ENCODE peak calls at places on chromosomes 11 and 22, in five cellular contexts. U, W, K, R and H are unnamed samples.

GRCh38 chr11:11572386-11572785 is 49.4 kb downstream of the GALNT18 start:
- DNase-seq in U (no peak), W (no peak), K (peak), R (no peak), H (no peak)

GRCh38 chr11:15035283-15035682 is 38.1 kb upstream of the CALCB start:
- DNase-seq in U (no peak), W (peak), K (no peak), R (no peak), H (no peak)

GRCh38 chr11:2277933-2278523 is 7.6 kb upstream of the ASCL2 start:
- DNase-seq in U (no peak), W (no peak), K (no peak), R (no peak), H (no peak)

GRCh38 chr11:30433831-30434230 is 110.9 kb downstream of the ARL14EP start:
- DNase-seq in U (no peak), W (no peak), K (no peak), R (no peak), H (no peak)

GRCh38 chr11:131993291-131993690 is 622.9 kb downstream of the NTM start:
- DNase-seq in U (no peak), W (no peak), K (peak), R (no peak), H (no peak)

GRCh38 chr11:70307176-70307575 is 36.7 kb downstream of the PPFIA1 start:
- DNase-seq in U (no peak), W (no peak), K (peak), R (no peak), H (no peak)

GRCh38 chr11:61793829-61794204 is 1.1 kb downstream of the FEN1 start:
- DNase-seq in U (no peak), W (no peak), K (no peak), R (no peak), H (no peak)

GRCh38 chr11:103537904-103538502 is 428.8 kb downstream of the DYNC2H1 start:
- DNase-seq in U (no peak), W (no peak), K (peak), R (no peak), H (no peak)

GRCh38 chr22:40308999-40309578 is 37.2 kb upstream of the ADSL start:
- DNase-seq in U (no peak), W (no peak), K (no peak), R (no peak), H (no peak)

GRCh38 chr22:32987081-32987631 is 71.0 kb downstream of the SYN3 start:
- DNase-seq in U (no peak), W (peak), K (peak), R (no peak), H (no peak)

GRCh38 chr22:32204856-32205722 is at the start of gene RFPL2:
- DNase-seq in U (no peak), W (peak), K (peak), R (peak), H (peak)

GRCh38 chr11:64500176-64501013 is 90.6 kb upstream of the SLC22A12 start:
- DNase-seq in U (no peak), W (no peak), K (no peak), R (no peak), H (no peak)

GRCh38 chr22:37745548-37746365 is 48.9 kb downstream of the TRIOBP start:
- DNase-seq in U (peak), W (peak), K (peak), R (peak), H (peak)

GRCh38 chr11:102280237-102280833 is 36.9 kb upstream of the BIRC3 start:
- DNase-seq in U (no peak), W (no peak), K (no peak), R (peak), H (no peak)

GRCh38 chr11:37474889-37475288 is 876.9 kb upstream of the RAG2 start:
- DNase-seq in U (no peak), W (no peak), K (no peak), R (no peak), H (no peak)

GRCh38 chr22:24499706-24500105 is 4.6 kb downstream of the UPB1 start:
- DNase-seq in U (no peak), W (no peak), K (no peak), R (no peak), H (no peak)

GRCh38 chr11:64096835-64097234 is 61.1 kb downstream of the FLRT1 start:
- DNase-seq in U (no peak), W (no peak), K (no peak), R (no peak), H (no peak)

GRCh38 chr11:35158371-35159081 is 19.6 kb downstream of the CD44 start:
- DNase-seq in U (no peak), W (no peak), K (peak), R (no peak), H (no peak)

GRCh38 chr11:19800714-19801519 is 88.3 kb downstream of the NAV2 start:
- DNase-seq in U (no peak), W (peak), K (peak), R (no peak), H (no peak)

GRCh38 chr22:43488031-43488892 is 76.4 kb downstream of the MPPED1 start:
- DNase-seq in U (no peak), W (no peak), K (no peak), R (no peak), H (no peak)

GRCh38 chr11:68776442-68777235 is 25.3 kb upstream of the TESMIN start:
- DNase-seq in U (no peak), W (no peak), K (no peak), R (no peak), H (no peak)

GRCh38 chr22:31680764-31681624 is 19.0 kb upstream of the PISD start:
- DNase-seq in U (no peak), W (no peak), K (peak), R (no peak), H (no peak)

GRCh38 chr11:62671604-62672528 is at the start of the genes LBHD1 and UQCC3:
- DNase-seq in U (peak), W (peak), K (peak), R (peak), H (peak)

GRCh38 chr11:117972044-117972443 is 14.2 kb upstream of the IL10RA start:
- DNase-seq in U (no peak), W (no peak), K (no peak), R (no peak), H (no peak)

GRCh38 chr11:46671958-46672315 is 28.5 kb downstream of the ARHGAP1 start:
- DNase-seq in U (no peak), W (no peak), K (no peak), R (no peak), H (no peak)

GRCh38 chr11:46668480-46669085 is 31.8 kb downstream of the ARHGAP1 start:
- DNase-seq in U (no peak), W (no peak), K (no peak), R (no peak), H (no peak)

GRCh38 chr11:46666982-46667590 is 33.3 kb downstream of the ARHGAP1 start:
- DNase-seq in U (no peak), W (no peak), K (no peak), R (no peak), H (no peak)

GRCh38 chr11:46672381-46672839 is 28.0 kb downstream of the ARHGAP1 start:
- DNase-seq in U (no peak), W (no peak), K (no peak), R (no peak), H (no peak)

DNA sequence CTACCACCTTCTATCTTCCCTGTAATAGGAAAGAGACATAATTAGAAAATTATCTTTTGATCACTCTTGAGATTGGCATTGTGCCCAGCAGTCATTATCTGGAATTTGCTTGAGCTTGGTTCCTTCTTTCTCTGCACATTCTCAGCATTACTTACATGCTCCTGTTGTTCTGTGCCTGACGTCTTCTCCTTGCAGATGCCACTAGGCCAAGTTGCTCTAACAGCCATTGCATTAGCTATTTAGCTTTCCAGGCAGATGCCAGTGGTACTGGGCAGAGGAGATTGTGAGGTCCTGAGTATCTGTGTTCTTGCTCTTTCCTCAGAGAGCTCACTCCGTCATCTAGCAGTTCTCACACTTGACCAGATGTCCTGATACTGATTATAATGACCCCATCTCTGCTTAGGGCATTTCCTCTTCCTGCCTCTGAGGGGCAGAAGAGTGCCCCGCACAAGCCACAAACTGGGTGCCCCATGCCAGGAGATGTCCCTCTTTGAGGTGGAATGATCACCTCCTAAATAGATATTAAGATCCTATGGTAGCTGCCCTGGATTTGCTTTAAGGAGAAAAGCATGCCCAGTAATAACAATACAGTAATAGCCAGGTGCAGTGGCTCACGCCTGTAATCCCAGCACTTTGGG is 30.7 kb downstream of the ARHGAP1 start:
- DNase-seq in U (no peak), W (no peak), K (no peak), R (peak), H (no peak)
- TF ChIP-seq CTCF in U (no peak), W (no peak), K (peak), R (peak), H (no peak)

GRCh38 chr22:41448189-41448808 is 1.7 kb upstream of the TOB2 start:
- DNase-seq in U (peak), W (peak), K (peak), R (peak), H (peak)

GRCh38 chr22:41446639-41447434 is at the start of gene TOB2:
- DNase-seq in U (peak), W (peak), K (peak), R (peak), H (peak)

GRCh38 chr22:41446057-41446501 is 522 bp downstream of the TOB2 start:
- DNase-seq in U (no peak), W (peak), K (peak), R (no peak), H (no peak)

GRCh38 chr22:41449321-41449720 is 2.7 kb upstream of the TOB2 start:
- DNase-seq in U (no peak), W (no peak), K (peak), R (no peak), H (no peak)

DNA sequence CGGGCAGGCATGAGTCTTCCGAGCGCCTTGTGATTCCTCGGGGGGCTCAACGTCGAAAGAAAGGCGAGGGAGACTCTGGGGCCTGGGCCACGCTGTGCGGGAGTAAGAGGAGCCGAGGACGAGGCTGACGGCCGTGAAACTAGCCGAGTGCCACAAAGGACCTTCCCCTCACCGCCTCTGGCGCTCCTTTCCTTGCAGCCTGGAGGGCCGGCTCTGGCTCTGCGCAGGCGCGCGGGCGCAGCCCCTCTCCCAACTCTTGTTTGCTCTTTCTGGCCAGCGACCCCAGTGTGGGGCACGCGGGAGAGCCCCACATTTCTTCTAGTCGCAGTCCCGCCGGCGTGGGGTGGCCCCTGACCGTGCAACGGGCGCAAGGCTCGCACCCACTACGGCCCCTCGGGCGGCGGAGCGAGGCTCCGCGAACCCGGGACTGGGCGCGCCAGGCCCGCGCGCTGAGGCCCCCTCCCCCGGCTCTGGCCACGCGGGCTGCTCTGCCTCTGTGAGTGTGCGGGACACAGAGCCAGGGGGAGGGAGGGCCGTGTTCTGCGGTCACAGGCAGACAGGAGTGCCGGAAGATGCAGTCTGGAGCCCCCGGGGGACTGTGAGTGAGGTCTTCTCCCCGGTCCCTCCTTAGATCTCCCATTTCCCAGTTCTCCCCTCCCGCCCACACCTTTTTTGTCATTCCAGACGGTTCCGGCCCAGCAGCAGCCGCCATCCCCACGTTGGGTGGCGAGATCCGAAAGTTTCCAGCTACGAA is 1.0 kb upstream of the TOB2 start:
- DNase-seq in U (peak), W (peak), K (peak), R (peak), H (peak)
- TF ChIP-seq CTCF in U (no peak), W (no peak), K (no peak), R (no peak), H (no peak)

GRCh38 chr11:46006418-46007070 is 84.1 kb downstream of the LARGE2 start:
- DNase-seq in U (no peak), W (no peak), K (peak), R (peak), H (peak)
- TF ChIP-seq CTCF in U (peak), W (peak), K (peak), R (peak), H (peak)

GRCh38 chr11:8597182-8597581 is 3.2 kb upstream of the STK33 start:
- DNase-seq in U (no peak), W (no peak), K (peak), R (no peak), H (no peak)
- TF ChIP-seq CTCF in U (no peak), W (no peak), K (no peak), R (no peak), H (no peak)

GRCh38 chr11:115869131-115869530 is 364.9 kb upstream of the CADM1 start:
- DNase-seq in U (no peak), W (no peak), K (no peak), R (no peak), H (no peak)

GRCh38 chr11:115871161-115871750 is 367.0 kb upstream of the CADM1 start:
- DNase-seq in U (no peak), W (no peak), K (no peak), R (no peak), H (no peak)

GRCh38 chr11:115872418-115872817 is 368.2 kb upstream of the CADM1 start:
- DNase-seq in U (no peak), W (no peak), K (no peak), R (no peak), H (no peak)

GRCh38 chr11:115873813-115874212 is 369.6 kb upstream of the CADM1 start:
- DNase-seq in U (no peak), W (no peak), K (no peak), R (no peak), H (no peak)

DNA sequence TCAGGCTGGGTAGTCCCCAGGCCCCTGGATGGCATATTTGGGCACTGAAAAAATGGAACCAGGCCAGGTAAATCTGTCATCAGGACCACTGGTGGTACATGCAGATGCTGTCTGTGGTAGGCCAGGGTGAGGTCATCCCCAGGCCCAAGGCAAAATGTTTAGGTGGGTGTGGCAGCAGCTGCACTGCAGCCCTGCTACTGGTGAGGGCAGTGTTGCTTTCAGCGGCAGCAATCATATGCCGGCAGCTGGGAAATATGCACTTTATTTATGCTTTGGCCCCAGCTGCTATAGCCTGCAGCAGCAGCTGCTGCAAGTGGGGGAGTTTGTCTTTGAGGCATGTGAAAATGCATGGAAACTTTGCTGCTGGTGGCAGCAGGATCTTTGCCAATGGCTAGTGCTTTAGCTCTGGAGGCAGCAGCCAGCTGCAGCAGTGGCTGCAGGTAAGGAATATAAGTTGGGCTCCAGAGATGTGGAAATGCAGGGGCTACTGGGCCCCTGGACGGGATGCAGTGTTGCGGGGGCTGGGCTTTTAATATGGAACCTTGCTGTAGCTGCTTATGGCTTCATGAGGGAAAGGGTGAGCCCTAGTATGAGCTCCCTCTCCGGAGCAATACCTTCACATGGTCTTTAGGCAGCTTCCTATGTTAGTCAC is 365.7 kb upstream of the CADM1 start:
- DNase-seq in U (no peak), W (peak), K (peak), R (peak), H (peak)
- TF ChIP-seq CTCF in U (no peak), W (peak), K (no peak), R (peak), H (peak)

GRCh38 chr11:60634151-60634550 is 65.3 kb upstream of the MS4A8 start:
- DNase-seq in U (no peak), W (peak), K (no peak), R (no peak), H (peak)
- TF ChIP-seq CTCF in U (no peak), W (peak), K (no peak), R (no peak), H (peak)

GRCh38 chr11:57779275-57779674 is 17.7 kb downstream of the CTNND1 start:
- DNase-seq in U (no peak), W (peak), K (peak), R (peak), H (no peak)
- TF ChIP-seq CTCF in U (no peak), W (no peak), K (no peak), R (peak), H (no peak)

GRCh38 chr11:84260862-84261261 is 974.7 kb upstream of the CCDC90B start:
- DNase-seq in U (no peak), W (no peak), K (no peak), R (no peak), H (no peak)

GRCh38 chr11:84256618-84257017 is 970.5 kb upstream of the CCDC90B start:
- DNase-seq in U (no peak), W (no peak), K (no peak), R (no peak), H (no peak)

GRCh38 chr11:84264066-84264465 is 977.9 kb upstream of the CCDC90B start:
- DNase-seq in U (no peak), W (no peak), K (no peak), R (no peak), H (no peak)

GRCh38 chr11:84261707-84262106 is 975.5 kb upstream of the CCDC90B start:
- DNase-seq in U (no peak), W (peak), K (no peak), R (no peak), H (no peak)
- TF ChIP-seq CTCF in U (no peak), W (peak), K (peak), R (peak), H (peak)

GRCh38 chr11:67627788-67628624 is 1.7 kb downstream of the NUDT8 start:
- DNase-seq in U (no peak), W (no peak), K (no peak), R (no peak), H (no peak)

GRCh38 chr11:67630230-67630942 is 649 bp upstream of the NUDT8 start:
- DNase-seq in U (peak), W (peak), K (peak), R (peak), H (peak)

GRCh38 chr11:67630943-67631331 is 1.2 kb upstream of the NUDT8 start:
- DNase-seq in U (no peak), W (no peak), K (no peak), R (no peak), H (no peak)

GRCh38 chr11:67628710-67629385 is 889 bp downstream of the NUDT8 start:
- DNase-seq in U (no peak), W (no peak), K (no peak), R (no peak), H (no peak)

DNA sequence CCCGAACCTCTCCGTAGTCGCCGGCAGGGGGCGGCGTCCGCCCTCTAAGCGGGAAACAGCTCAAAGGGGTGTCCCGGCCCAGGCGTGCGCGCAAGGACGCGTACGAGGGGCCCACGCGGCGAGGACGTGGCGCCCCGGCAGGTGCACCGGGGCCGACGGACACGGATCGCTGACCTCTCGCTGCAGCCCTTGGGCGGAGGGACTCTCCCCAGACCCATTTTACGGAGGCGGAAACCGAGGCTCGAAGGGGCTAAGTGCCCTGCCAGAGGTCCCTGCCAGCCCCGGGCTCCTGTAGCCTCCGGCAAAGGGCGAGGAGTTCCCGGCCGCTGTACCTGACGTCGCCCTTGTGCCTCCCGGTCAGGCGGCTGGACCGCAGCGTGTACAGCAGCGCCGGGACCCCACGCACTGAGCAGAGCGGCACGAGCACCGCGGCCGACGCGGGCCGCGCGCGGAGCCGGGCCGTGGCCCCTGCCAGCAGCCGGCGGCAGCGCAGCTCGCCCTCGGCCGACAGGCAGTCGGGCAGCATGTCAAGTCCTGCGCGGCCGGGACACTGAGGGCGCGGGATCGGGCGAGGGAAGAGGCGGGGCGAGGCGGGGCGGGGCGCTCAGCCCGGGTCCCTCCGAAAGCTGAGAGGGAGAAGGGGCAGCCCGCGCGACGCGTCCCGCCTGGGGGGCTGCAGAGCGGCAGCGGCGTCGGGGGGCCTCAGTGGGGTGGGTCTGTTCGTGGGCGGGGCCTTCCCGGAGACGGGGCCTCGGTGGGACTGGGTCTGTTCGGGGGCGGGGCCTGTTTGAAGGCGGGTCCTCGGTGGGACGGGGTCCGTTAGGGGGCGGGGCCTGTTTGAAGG is at the start of gene NUDT8:
- DNase-seq in U (peak), W (peak), K (peak), R (peak), H (peak)
- TF ChIP-seq CTCF in U (peak), W (peak), K (peak), R (peak), H (peak)